ENCODE peak calls at places on chromosomes 3 and 15, in four cellular contexts. J is effector CD4-positive, alpha-beta T cell; T is Panc1; D is HEK293T. Z is an unnamed sample.

GRCh38 chr15:39869251-39869650 is 50.8 kb downstream of the GPR176 start:
- DNase-seq in J (no peak), T (no peak), D (no peak), Z (no peak)

GRCh38 chr15:62392411-62392810 is 227.3 kb upstream of the C2CD4B start:
- DNase-seq in J (no peak), T (no peak), D (no peak), Z (no peak)

GRCh38 chr3:31103623-31104180 is 209.2 kb upstream of the GADL1 start:
- DNase-seq in J (no peak), T (no peak), D (no peak), Z (no peak)

GRCh38 chr3:184198509-184198908 is 12.5 kb downstream of the ABCF3 start:
- DNase-seq in J (no peak), T (no peak), D (no peak), Z (no peak)

GRCh38 chr3:108099203-108099602 is 8.4 kb upstream of the CD47 start:
- DNase-seq in J (no peak), T (no peak), D (no peak), Z (no peak)

GRCh38 chr15:93047621-93048425 is 41.2 kb downstream of the RGMA start:
- DNase-seq in J (peak; percentile 21), T (no peak), D (no peak), Z (peak; percentile 22)

GRCh38 chr3:185688808-185689207 is 102.7 kb downstream of the SENP2 start:
- DNase-seq in J (no peak), T (peak; percentile 85), D (no peak), Z (no peak)

GRCh38 chr3:43155464-43156121 is 49.7 kb upstream of the POMGNT2 start:
- DNase-seq in J (no peak), T (no peak), D (peak; percentile 77), Z (no peak)

GRCh38 chr3:16409032-16409431 is 104.5 kb downstream of the RFTN1 start:
- DNase-seq in J (no peak), T (no peak), D (no peak), Z (no peak)

GRCh38 chr3:60086811-60087210 is 1037.0 kb upstream of the CFAP20DC start:
- DNase-seq in J (no peak), T (no peak), D (no peak), Z (no peak)

GRCh38 chr15:71325461-71325860 is 210.2 kb downstream of the THSD4 start:
- DNase-seq in J (no peak), T (no peak), D (no peak), Z (no peak)

GRCh38 chr3:139458348-139458747 is 18.0 kb downstream of the RBP2 start:
- DNase-seq in J (no peak), T (no peak), D (no peak), Z (no peak)

GRCh38 chr3:184077881-184078280 is 19.0 kb upstream of the HTR3E start:
- DNase-seq in J (no peak), T (no peak), D (no peak), Z (no peak)

GRCh38 chr15:98803228-98804056 is 155.1 kb downstream of the IGF1R start:
- DNase-seq in J (no peak), T (no peak), D (no peak), Z (no peak)

GRCh38 chr3:188863999-188864406 is 307.8 kb upstream of the TPRG1 start:
- DNase-seq in J (no peak), T (no peak), D (no peak), Z (no peak)

GRCh38 chr3:96354742-96355141 is 459.7 kb upstream of the EPHA6 start:
- DNase-seq in J (no peak), T (no peak), D (no peak), Z (no peak)

GRCh38 chr3:183743231-183743630 is 45.6 kb downstream of the YEATS2 start:
- DNase-seq in J (no peak), T (no peak), D (no peak), Z (no peak)

GRCh38 chr3:11143476-11143875 is 10.8 kb upstream of the HRH1 start:
- DNase-seq in J (no peak), T (no peak), D (no peak), Z (no peak)

GRCh38 chr3:42351221-42351620 is 59.2 kb downstream of the LYZL4 start:
- DNase-seq in J (no peak), T (no peak), D (no peak), Z (no peak)

GRCh38 chr3:182913889-182914288 is 66.4 kb downstream of the DCUN1D1 start:
- DNase-seq in J (no peak), T (no peak), D (no peak), Z (no peak)

GRCh38 chr3:16800361-16800760 is 84.4 kb upstream of the PLCL2 start:
- DNase-seq in J (no peak), T (no peak), D (no peak), Z (no peak)

GRCh38 chr15:60477991-60478632 is 830 bp downstream of the ICE2 start:
- DNase-seq in J (no peak), T (no peak), D (peak; percentile 4), Z (no peak)